ENCODE peak calls at places on chromosomes 3 and 15, in six cellular contexts. V is neural progenitor cell, T is PC-3, Z is GM23248, D is GM23338, M is MM.1S. J is an unnamed sample. For H3F3A, the result is how much of the 10 kb centered on the place peaks cover.

GRCh38 chr15:41819455-41820050 is 8.3 kb upstream of the JMJD7 start:
- DNase-seq in V (no peak), M (no peak), D (no peak), T (no peak), Z (no peak), J (no peak)

GRCh38 chr15:45429974-45430792 is 51.8 kb upstream of the GATM start:
- DNase-seq in T (peak), M (peak), V (peak), D (peak), Z (peak), J (no peak)

GRCh38 chr15:27589260-27589659 is 509.9 kb downstream of the OCA2 start:
- DNase-seq in V (no peak), M (peak), D (no peak), T (no peak), Z (no peak), J (no peak)

GRCh38 chr3:94616833-94617232 is 554.0 kb downstream of the NSUN3 start:
- DNase-seq in Z (no peak), V (no peak), D (no peak), M (no peak), T (peak), J (no peak)

GRCh38 chr15:25684521-25685215 is 178.5 kb downstream of the ATP10A start:
- DNase-seq in M (no peak), Z (peak), V (no peak), T (peak), D (no peak), J (no peak)

GRCh38 chr3:58260261-58260731 is 22.7 kb downstream of the ABHD6 start:
- DNase-seq in T (peak), V (peak), Z (peak), M (no peak), D (no peak), J (peak)

GRCh38 chr3:124383846-124384483 is 346.3 kb upstream of the UMPS start:
- DNase-seq in D (no peak), T (peak), M (no peak), Z (no peak), V (no peak), J (no peak)

GRCh38 chr15:76987896-76988860 is 6.7 kb upstream of the PSTPIP1 start:
- DNase-seq in Z (no peak), T (no peak), M (no peak), V (no peak), D (no peak), J (no peak)

GRCh38 chr3:127161973-127162579 is 30.9 kb upstream of the PRR23E start:
- DNase-seq in V (no peak), M (no peak), T (no peak), D (no peak), Z (no peak), J (no peak)

GRCh38 chr3:13544293-13544831 is 4.6 kb upstream of the FBLN2 start:
- DNase-seq in M (no peak), D (no peak), Z (peak), V (no peak), T (no peak), J (no peak)

GRCh38 chr3:182212479-182213076 is 500.9 kb downstream of the SOX2 start:
- DNase-seq in Z (peak), V (no peak), D (peak), M (no peak), T (peak), J (peak)

GRCh38 chr3:67561995-67562394 is 92.4 kb downstream of the SUCLG2 start:
- DNase-seq in T (no peak), Z (no peak), M (no peak), D (no peak), V (no peak), J (no peak)

GRCh38 chr3:67154429-67154828 is 156.3 kb downstream of the KBTBD8 start:
- DNase-seq in V (no peak), M (no peak), D (peak), Z (no peak), T (no peak), J (no peak)

GRCh38 chr3:112315791-112316190 is 17.2 kb upstream of the CD200 start:
- DNase-seq in V (no peak), Z (no peak), T (no peak), M (peak), D (no peak), J (no peak)

GRCh38 chr3:129936757-129937156 is 37.8 kb upstream of the TRH start:
- DNase-seq in V (peak), D (peak), M (peak), Z (peak), T (peak), J (no peak)

GRCh38 chr3:29515451-29515850 is 234.6 kb downstream of the RBMS3 start:
- DNase-seq in D (peak), M (peak), V (no peak), Z (peak), T (peak), J (no peak)

GRCh38 chr3:182592747-182593146 is 200.6 kb upstream of the ATP11B start:
- DNase-seq in Z (no peak), T (no peak), M (no peak), V (no peak), D (no peak), J (no peak)

GRCh38 chr3:139173372-139174108 is 128.8 kb upstream of the PRR23C start:
- DNase-seq in D (no peak), Z (peak), T (peak), V (no peak), M (peak), J (no peak)

GRCh38 chr3:65596511-65597224 is 442.1 kb downstream of the MAGI1 start:
- DNase-seq in D (no peak), T (no peak), V (peak), Z (no peak), M (no peak), J (no peak)

GRCh38 chr15:99503411-99503810 is 62.4 kb upstream of the MEF2A start:
- DNase-seq in M (no peak), Z (no peak), V (no peak), T (no peak), D (no peak), J (no peak)

GRCh38 chr3:68057637-68058320 is 403.4 kb upstream of the SUCLG2 start:
- DNase-seq in T (no peak), Z (no peak), D (no peak), V (no peak), M (no peak), J (no peak)

GRCh38 chr15:78056714-78057269 is 20.7 kb downstream of the TBC1D2B start:
- DNase-seq in Z (peak), T (peak), V (no peak), D (no peak), M (peak), J (no peak)

GRCh38 chr3:38250198-38250597 is 15.4 kb upstream of the SLC22A13 start:
- DNase-seq in D (no peak), M (no peak), T (no peak), V (no peak), Z (no peak), J (no peak)

DNA sequence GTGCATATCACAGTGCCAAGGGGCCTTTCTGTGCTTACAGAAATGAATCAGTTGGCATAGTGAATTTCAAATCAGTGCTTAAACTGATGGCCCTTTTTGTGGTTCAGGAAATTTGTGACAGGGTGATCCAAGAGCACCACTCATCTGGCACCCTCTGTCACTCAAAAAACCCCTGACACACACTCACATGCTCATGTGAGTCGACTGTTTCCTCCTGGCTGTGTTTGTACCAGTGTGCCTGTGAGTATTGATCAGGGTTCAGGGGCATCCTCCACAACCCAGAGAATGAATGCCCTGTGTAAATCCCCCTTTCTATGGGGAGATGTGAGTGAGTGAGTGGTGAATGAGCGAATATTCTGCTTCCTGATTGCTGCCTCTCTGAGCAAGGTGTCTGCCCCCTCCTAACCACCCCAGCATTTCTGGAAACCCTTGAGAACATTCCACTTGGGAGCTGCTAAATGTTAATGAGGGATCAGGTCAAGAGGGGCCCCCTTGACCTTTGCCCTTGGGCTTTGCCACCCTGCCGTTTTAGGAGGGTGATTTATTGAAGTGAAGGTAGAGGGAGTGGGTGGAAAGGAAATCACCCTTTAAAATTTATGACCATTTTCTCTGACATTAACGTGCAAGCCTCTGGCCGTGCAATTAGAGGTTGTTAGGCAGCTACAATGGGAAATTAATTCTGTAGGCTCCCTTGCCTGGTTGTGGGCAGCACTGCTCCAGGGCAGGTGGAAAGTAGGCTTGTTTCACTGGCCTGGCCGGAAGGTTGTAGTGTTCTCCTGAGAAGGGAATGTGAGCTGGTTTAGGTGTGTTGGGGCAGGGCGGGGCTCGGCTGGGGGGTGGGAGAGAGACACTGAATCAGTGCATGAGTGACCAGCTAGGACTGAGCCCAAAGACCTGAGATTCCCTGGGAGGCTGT is 87.2 kb downstream of the SLCO3A1 start:
- DNase-seq in V (no peak), M (no peak), T (no peak), Z (no peak), D (peak), J (peak)
- H3F3A ChIP-seq in V (under half), M (under half), T (under half), Z (under half), D (under half), J (under half)

GRCh38 chr15:58390118-58390517 is 41.7 kb upstream of the LIPC start:
- DNase-seq in M (no peak), D (no peak), Z (no peak), V (no peak), T (no peak), J (no peak)
- H3K27ac ChIP-seq in M (no peak), D (no peak), Z (no peak), V (no peak), T (no peak), J (peak)

DNA sequence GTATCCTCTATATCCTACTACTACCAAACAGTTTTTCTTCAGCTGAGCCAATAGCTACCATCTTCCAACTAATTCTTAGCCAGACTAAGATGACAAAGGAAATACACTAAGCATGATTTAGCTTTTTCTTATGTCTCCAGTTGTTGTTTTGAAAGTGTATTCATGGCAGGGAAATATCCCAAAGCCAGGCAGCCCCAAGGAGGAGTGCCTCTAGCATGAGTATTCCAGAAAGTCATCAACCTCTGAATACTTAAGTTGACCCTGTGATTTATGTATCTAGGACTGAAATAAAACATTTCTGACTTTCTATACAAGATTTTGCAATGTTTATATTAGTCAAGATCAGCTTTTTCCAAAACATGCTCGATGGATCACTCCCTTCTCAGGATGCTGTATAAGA is 449.1 kb downstream of the IL5RA start:
- DNase-seq in M (no peak), T (no peak), V (no peak), Z (no peak), D (no peak), J (no peak)
- TF ChIP-seq EZH2 in M (no peak), T (no peak), V (no peak), Z (no peak), D (no peak), J (no peak)

GRCh38 chr3:194573680-194574437 is 59.4 kb downstream of the TMEM44 start:
- DNase-seq in Z (peak), T (peak), V (peak), D (peak), M (peak), J (peak)
- H3F3A ChIP-seq in Z (half or more), T (under half), V (under half), D (under half), M (under half), J (half or more)

GRCh38 chr3:122366379-122366749 is 16.7 kb downstream of the MIX23 start:
- DNase-seq in D (no peak), T (peak), Z (no peak), M (no peak), V (no peak), J (peak)
- H3K27ac ChIP-seq in D (no peak), T (peak), Z (no peak), M (no peak), V (no peak), J (peak)

DNA sequence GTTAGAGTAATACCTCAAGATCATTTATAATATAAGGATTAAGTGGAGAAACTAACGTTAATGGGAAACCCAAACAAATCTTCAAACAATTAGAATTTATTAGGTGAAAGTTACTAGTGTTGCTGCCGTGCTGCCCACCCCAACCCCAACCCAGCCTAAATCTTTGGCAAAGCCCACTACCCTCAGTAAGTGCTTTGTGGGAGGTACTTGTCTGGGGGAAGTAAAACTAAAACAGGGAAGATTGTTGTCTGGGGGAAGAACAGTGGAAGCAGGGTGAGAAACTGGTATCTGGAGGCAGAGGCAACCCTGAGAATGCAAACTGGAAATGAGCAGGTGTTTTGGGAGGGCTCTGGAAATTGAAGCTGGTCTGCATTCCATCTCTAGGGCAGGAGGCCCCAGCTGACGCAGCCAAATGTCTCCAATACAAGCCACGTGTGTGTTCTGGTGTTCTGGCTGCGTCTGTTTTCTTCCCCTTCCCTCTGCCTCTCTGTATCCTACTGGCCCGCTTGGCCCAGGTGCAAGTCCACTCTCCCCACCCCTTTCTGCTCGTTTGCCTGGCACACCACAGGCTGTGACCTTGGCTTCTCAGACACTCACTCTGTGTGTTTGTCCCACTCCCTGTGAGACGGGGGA is 32.7 kb downstream of the FEM1B start:
- DNase-seq in D (no peak), V (no peak), Z (no peak), M (no peak), T (no peak), J (no peak)
- TF ChIP-seq EZH2 in D (no peak), V (no peak), Z (no peak), M (no peak), T (no peak), J (no peak)

DNA sequence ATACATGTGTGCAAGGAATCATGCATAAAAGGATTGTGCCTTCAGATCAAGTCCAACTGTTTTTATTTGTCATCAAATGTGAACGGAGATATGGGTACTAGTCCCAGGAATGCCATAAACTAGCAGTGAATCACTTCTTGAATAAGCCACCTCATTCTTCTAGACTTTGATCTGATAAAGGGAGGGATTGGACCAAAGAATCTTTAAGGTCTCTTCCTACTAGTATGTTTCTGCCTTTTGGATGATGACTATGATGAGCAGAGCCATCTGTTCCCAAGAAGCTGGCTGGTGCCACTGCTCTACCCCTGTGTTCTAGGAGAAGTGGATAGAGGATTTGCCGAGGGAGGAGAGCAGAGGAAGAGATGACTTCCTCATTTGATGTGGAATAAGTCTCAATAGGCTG is 28.8 kb upstream of the UACA start:
- DNase-seq in Z (peak), M (no peak), V (no peak), D (no peak), T (peak), J (no peak)
- H3F3A ChIP-seq in Z (half or more), M (under half), V (under half), D (under half), T (under half), J (under half)